ENCODE peak calls at places on chromosomes 4 and X, in four cellular contexts. O, I, B and D are unnamed samples.

GRCh38 chr4:78781086-78781630 is 5.0 kb downstream of the BMP2K start:
- DNase-seq in O (no peak), I (no peak), B (no peak), D (no peak)

GRCh38 chr4:67371563-67371962 is 173.7 kb downstream of the CENPC start:
- DNase-seq in O (no peak), I (no peak), B (no peak), D (no peak)

GRCh38 chr4:6991771-6992557 is 51.2 kb upstream of the TADA2B start:
- DNase-seq in O (peak; percentile 78), I (no peak), B (no peak), D (no peak)

GRCh38 chrX:15087747-15088146 is 182.1 kb downstream of the ASB9 start:
- DNase-seq in O (no peak), I (no peak), B (no peak), D (no peak)

GRCh38 chr4:148574502-148574901 is 132.3 kb upstream of the NR3C2 start:
- DNase-seq in O (no peak), I (no peak), B (no peak), D (no peak)

GRCh38 chr4:48901196-48901595 is 5.4 kb downstream of the OCIAD2 start:
- DNase-seq in O (no peak), I (no peak), B (no peak), D (no peak)

GRCh38 chr4:143381171-143382118 is 44.8 kb downstream of the GAB1 start:
- DNase-seq in O (peak; percentile 49), I (peak; percentile 80), B (peak; percentile 63), D (no peak)

GRCh38 chr4:6225469-6225868 is 25.1 kb upstream of the JAKMIP1 start:
- DNase-seq in O (no peak), I (no peak), B (peak; percentile 80), D (no peak)

GRCh38 chrX:151870603-151871002 is 42.1 kb upstream of the MAGEA4 start:
- DNase-seq in O (peak; percentile 55), I (no peak), B (no peak), D (no peak)

GRCh38 chr4:138983690-138984089 is 31.9 kb upstream of the NOCT start:
- DNase-seq in O (no peak), I (no peak), B (no peak), D (no peak)

GRCh38 chr4:44351069-44351468 is 97.5 kb downstream of the KCTD8 start:
- DNase-seq in O (no peak), I (no peak), B (peak; percentile 11), D (no peak)

DNA sequence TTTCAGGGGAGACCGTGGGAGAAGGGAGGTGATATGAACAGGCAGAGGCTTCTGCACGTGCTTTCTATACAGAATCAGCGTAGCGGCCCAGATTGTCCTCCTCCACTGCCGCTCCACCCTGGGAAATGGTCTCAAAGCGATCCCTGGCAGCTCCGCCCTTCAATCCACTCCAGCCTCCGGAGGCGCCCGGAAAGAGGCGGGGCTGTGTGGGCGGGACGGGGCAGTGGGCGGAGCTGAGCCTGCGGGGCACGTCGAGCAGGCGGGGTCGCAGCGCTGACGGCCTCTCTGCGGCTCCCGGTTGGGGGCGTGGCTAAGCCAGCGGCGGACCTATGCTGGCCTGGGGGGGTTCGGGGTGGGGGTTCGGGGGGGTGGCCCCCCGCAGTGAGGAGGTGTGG is 210 bp upstream of the SMIM10L2A start:
- DNase-seq in O (peak; percentile 6), I (peak; percentile 86), B (peak; percentile 78), D (peak; percentile 86)
- H3K4me3 ChIP-seq in O (peak overlapping the region; percentile 29), I (peak overlapping the region; percentile 64), B (peak overlapping the region; percentile 48), D (peak overlapping the region; percentile 36)

GRCh38 chr4:184537269-184538022 is 63.1 kb upstream of the IRF2 start:
- DNase-seq in O (peak; percentile 90), I (peak; percentile 96), B (peak; percentile 96), D (peak; percentile 91)

GRCh38 chr4:184536881-184537248 is 62.5 kb upstream of the IRF2 start:
- DNase-seq in O (no peak), I (no peak), B (no peak), D (no peak)

GRCh38 chr4:184536070-184536880 is 61.9 kb upstream of the IRF2 start:
- DNase-seq in O (no peak), I (no peak), B (no peak), D (no peak)

GRCh38 chr4:184538023-184538599 is 63.8 kb upstream of the IRF2 start:
- DNase-seq in O (peak; percentile 73), I (peak; percentile 88), B (peak; percentile 84), D (peak; percentile 58)

GRCh38 chr4:184534511-184535391 is 60.4 kb upstream of the IRF2 start:
- DNase-seq in O (no peak), I (no peak), B (peak; percentile 11), D (no peak)
- H3K27ac ChIP-seq in O (no peak overlapping the region), I (peak overlapping the region; percentile 98), B (no peak overlapping the region), D (peak overlapping the region; percentile 51)

GRCh38 chr4:169114341-169114974 is 104.4 kb upstream of the CBR4 start:
- DNase-seq in O (no peak), I (no peak), B (no peak), D (no peak)

GRCh38 chr4:169115144-169115896 is 105.3 kb upstream of the CBR4 start:
- DNase-seq in O (no peak), I (no peak), B (no peak), D (no peak)

GRCh38 chr4:169117591-169118081 is 107.6 kb upstream of the CBR4 start:
- DNase-seq in O (peak; percentile 41), I (no peak), B (no peak), D (no peak)

GRCh38 chr4:169116270-169116901 is 106.3 kb upstream of the CBR4 start:
- DNase-seq in O (no peak), I (no peak), B (no peak), D (no peak)

DNA sequence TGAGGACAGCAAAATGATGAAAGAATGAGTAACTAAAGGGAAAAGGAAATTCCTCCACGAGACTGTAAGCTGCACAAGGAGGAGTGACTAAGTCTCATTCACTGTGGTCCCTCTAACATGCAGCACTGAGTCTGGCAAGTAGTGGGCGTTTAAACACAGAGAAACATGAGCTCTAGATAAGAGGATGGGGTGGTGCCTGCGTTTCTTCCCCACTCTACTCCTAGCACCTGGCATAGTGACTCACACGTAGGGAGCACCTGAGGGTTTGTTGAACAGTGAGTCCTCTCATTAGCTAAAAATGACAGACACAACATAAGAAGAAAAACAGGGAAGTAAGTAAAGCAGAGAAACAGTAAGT is 105.8 kb upstream of the CBR4 start:
- DNase-seq in O (peak; percentile 89), I (no peak), B (peak; percentile 20), D (no peak)
- TF ChIP-seq CTCF in O (peak; percentile 60), I (no peak), B (peak; percentile 52), D (no peak)

DNA sequence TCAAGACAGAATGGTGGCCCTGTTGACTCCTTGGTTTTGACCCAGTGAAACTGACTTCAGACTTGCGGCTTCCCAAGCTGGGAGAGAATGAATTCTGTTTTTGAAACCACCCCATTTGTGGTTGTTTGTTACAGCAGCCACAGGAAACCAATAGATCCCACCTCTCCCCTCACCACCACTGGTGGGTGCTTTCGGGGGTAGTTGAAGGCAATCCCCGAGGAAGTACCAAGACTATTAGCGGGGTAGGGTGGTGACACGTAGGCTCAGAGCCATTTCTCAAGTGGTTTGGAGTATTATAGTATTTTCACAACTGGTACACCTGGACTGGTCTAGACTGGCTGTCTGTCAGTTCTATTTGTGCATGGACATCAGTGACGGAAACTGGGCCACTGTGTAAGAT is 189.1 kb upstream of the RBPJ start:
- DNase-seq in O (no peak), I (no peak), B (no peak), D (peak; percentile 12)
- H3K4me3 ChIP-seq in O (no peak overlapping the region), I (no peak overlapping the region), B (no peak overlapping the region), D (no peak overlapping the region)

DNA sequence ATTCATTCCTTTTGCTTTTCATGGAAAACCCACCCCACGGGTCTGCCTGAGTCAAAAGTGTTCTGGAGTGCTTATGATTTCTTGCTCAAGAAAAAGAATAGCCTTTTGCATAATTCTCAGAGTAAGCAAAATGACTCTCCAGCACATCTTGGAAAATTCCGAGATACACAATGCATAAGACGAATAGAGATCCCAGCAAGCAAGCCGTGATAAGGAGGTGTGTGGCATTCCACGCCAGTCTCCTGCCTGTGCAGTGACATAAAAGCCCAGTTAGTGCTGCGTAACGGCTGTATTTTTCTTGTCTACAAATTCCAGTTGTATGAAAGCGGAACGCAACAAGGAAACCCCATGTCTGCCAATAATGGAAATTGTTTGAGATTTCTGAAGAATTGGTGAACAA is 237.9 kb upstream of the GATB start:
- DNase-seq in O (no peak), I (no peak), B (no peak), D (no peak)
- H3K27ac ChIP-seq in O (no peak overlapping the region), I (no peak overlapping the region), B (no peak overlapping the region), D (no peak overlapping the region)

GRCh38 chrX:107485019-107485418 is 35.6 kb downstream of the FRMPD3 start:
- DNase-seq in O (no peak), I (no peak), B (no peak), D (no peak)
- TF ChIP-seq CTCF in O (no peak), I (no peak), B (no peak), D (no peak)

GRCh38 chrX:856901-857300 is 226.3 kb downstream of the SHOX start:
- DNase-seq in O (no peak), I (no peak), B (no peak), D (no peak)
- H3K4me3 ChIP-seq in O (no peak overlapping the region), I (no peak overlapping the region), B (no peak overlapping the region), D (no peak overlapping the region)